ENCODE peak calls at places on chromosome 14, in eight cellular contexts. T is tibial artery; K is NCI-H345; F is CD8-positive, alpha-beta memory T cell; Y is CD4-positive, CD25-positive, alpha-beta regulatory T cell; P is sciatic nerve; G is WTC11; D is stimulated activated CD4-positive, alpha-beta T cell treated with anti-CD3 and anti-CD28 coated beads, Interleukin-12 subunit alpha, Interleukin-12 subunit beta, amount 100 ng/mL, for 24 hours. A is an unnamed sample.

GRCh38 chr14:68655961-68656360 is 136.9 kb downstream of the ZFP36L1 start:
- DNase-seq in T (no peak), K (no peak), F (no peak), Y (no peak), P (peak; percentile 33), G (no peak), D (no peak), A (no peak)

GRCh38 chr14:54805080-54805479 is 97.5 kb downstream of the GCH1 start:
- DNase-seq in T (no peak), K (no peak), F (no peak), Y (no peak), P (no peak), G (no peak), D (no peak), A (no peak)

GRCh38 chr14:56133547-56133946 is 15.3 kb downstream of the PELI2 start:
- DNase-seq in T (no peak), K (no peak), F (no peak), Y (no peak), P (no peak), G (no peak), D (no peak), A (peak; percentile 99)

GRCh38 chr14:101916816-101917412 is 47.5 kb upstream of the DYNC1H1 start:
- DNase-seq in T (no peak), K (no peak), F (no peak), Y (no peak), P (peak; percentile 63), G (no peak), D (no peak), A (no peak)

GRCh38 chr14:59964251-59965007 is 44.5 kb downstream of the LRRC9 start:
- DNase-seq in T (no peak), K (no peak), F (no peak), Y (no peak), P (no peak), G (no peak), D (no peak), A (no peak)

GRCh38 chr14:65228436-65228835 is 126.1 kb upstream of the MAX start:
- DNase-seq in T (no peak), K (no peak), F (no peak), Y (no peak), P (no peak), G (no peak), D (no peak), A (no peak)

GRCh38 chr14:63853831-63854293 is 1.1 kb downstream of the SYNE2 start:
- DNase-seq in T (peak; percentile 61), K (peak; percentile 79), F (peak; percentile 79), Y (peak; percentile 77), P (peak; percentile 73), G (peak; percentile 30), D (no peak), A (peak; percentile 63)

GRCh38 chr14:77059276-77059934 is 30.9 kb upstream of the IRF2BPL start:
- DNase-seq in T (no peak), K (peak; percentile 32), F (no peak), Y (no peak), P (no peak), G (peak; percentile 61), D (no peak), A (no peak)

GRCh38 chr14:31449971-31450610 is 7.2 kb downstream of the DTD2 start:
- DNase-seq in T (no peak), K (peak; percentile 24), F (no peak), Y (peak; percentile 49), P (no peak), G (no peak), D (no peak), A (peak; percentile 69)

GRCh38 chr14:91325211-91325610 is 80.7 kb upstream of the GPR68 start:
- DNase-seq in T (no peak), K (no peak), F (no peak), Y (peak; percentile 43), P (no peak), G (no peak), D (no peak), A (no peak)

GRCh38 chr14:30767624-30768023 is 106.7 kb upstream of the COCH start:
- DNase-seq in T (no peak), K (no peak), F (no peak), Y (no peak), P (no peak), G (no peak), D (no peak), A (no peak)

GRCh38 chr14:29486132-29486531 is 441.5 kb downstream of the PRKD1 start:
- DNase-seq in T (no peak), K (no peak), F (no peak), Y (no peak), P (no peak), G (no peak), D (no peak), A (no peak)

GRCh38 chr14:100714205-100714781 is 12.4 kb upstream of the DLK1 start:
- DNase-seq in T (no peak), K (peak; percentile 58), F (no peak), Y (no peak), P (no peak), G (no peak), D (no peak), A (no peak)

GRCh38 chr14:93064411-93065271 is 51.1 kb downstream of the ITPK1 start:
- DNase-seq in T (no peak), K (no peak), F (no peak), Y (no peak), P (no peak), G (no peak), D (no peak), A (no peak)

GRCh38 chr14:99063620-99064225 is 208.3 kb downstream of the BCL11B start:
- DNase-seq in T (no peak), K (no peak), F (no peak), Y (no peak), P (no peak), G (no peak), D (no peak), A (no peak)

GRCh38 chr14:101357038-101357437 is 204.3 kb upstream of the DIO3 start:
- DNase-seq in T (no peak), K (no peak), F (no peak), Y (no peak), P (peak; percentile 39), G (no peak), D (no peak), A (no peak)

GRCh38 chr14:79325071-79325470 is 886.2 kb downstream of the DIO2 start:
- DNase-seq in T (no peak), K (peak; percentile 67), F (no peak), Y (no peak), P (no peak), G (no peak), D (no peak), A (no peak)

GRCh38 chr14:95039259-95039992 is 117.9 kb downstream of the DICER1 start:
- DNase-seq in T (no peak), K (no peak), F (no peak), Y (no peak), P (peak; percentile 55), G (no peak), D (no peak), A (no peak)

GRCh38 chr14:104827173-104828055 is 26.5 kb downstream of the ZBTB42 start:
- DNase-seq in T (peak; percentile 37), K (peak; percentile 80), F (peak; percentile 73), Y (peak; percentile 60), P (peak; percentile 65), G (peak; percentile 93), D (no peak), A (peak; percentile 12)

GRCh38 chr14:102066041-102066451 is 20.8 kb downstream of the HSP90AA1 start:
- DNase-seq in T (no peak), K (no peak), F (no peak), Y (no peak), P (no peak), G (no peak), D (no peak), A (no peak)

GRCh38 chr14:75566321-75566720 is 12.1 kb upstream of the FLVCR2 start:
- DNase-seq in T (no peak), K (no peak), F (peak; percentile 83), Y (peak; percentile 95), P (no peak), G (no peak), D (peak; percentile 76), A (no peak)

GRCh38 chr14:90523544-90523943 is 126.7 kb downstream of the CALM1 start:
- DNase-seq in T (no peak), K (no peak), F (no peak), Y (no peak), P (no peak), G (no peak), D (no peak), A (no peak)

GRCh38 chr14:34301107-34301734 is 160.8 kb downstream of the SPTSSA start:
- DNase-seq in T (no peak), K (peak; percentile 44), F (no peak), Y (peak; percentile 53), P (no peak), G (no peak), D (no peak), A (peak; percentile 20)

GRCh38 chr14:56816575-56817391 is 6.5 kb upstream of the OTX2 start:
- DNase-seq in T (no peak), K (no peak), F (no peak), Y (no peak), P (no peak), G (peak; percentile 65), D (no peak), A (no peak)

GRCh38 chr14:37340353-37340752 is 142.6 kb downstream of the MIPOL1 start:
- DNase-seq in T (no peak), K (no peak), F (no peak), Y (no peak), P (no peak), G (no peak), D (no peak), A (no peak)

GRCh38 chr14:72894623-72895378 is 900 bp upstream of the DPF3 start:
- DNase-seq in T (no peak), K (no peak), F (no peak), Y (no peak), P (no peak), G (peak; percentile 54), D (no peak), A (no peak)

GRCh38 chr14:93231129-93231979 is 24.3 kb downstream of the UBR7 start:
- DNase-seq in T (no peak), K (peak; percentile 78), F (no peak), Y (no peak), P (no peak), G (no peak), D (no peak), A (peak; percentile 46)

GRCh38 chr14:99270491-99271287 is 1.3 kb downstream of the BCL11B start:
- DNase-seq in T (no peak), K (peak; percentile 65), F (peak; percentile 67), Y (peak; percentile 49), P (no peak), G (peak; percentile 64), D (no peak), A (no peak)

GRCh38 chr14:101881426-101881825 is 82.9 kb upstream of the DYNC1H1 start:
- DNase-seq in T (no peak), K (no peak), F (no peak), Y (no peak), P (no peak), G (no peak), D (no peak), A (no peak)

GRCh38 chr14:104583424-104584114 is 4.0 kb downstream of the C14orf180 start:
- DNase-seq in T (no peak), K (no peak), F (no peak), Y (no peak), P (no peak), G (no peak), D (no peak), A (no peak)

GRCh38 chr14:99391671-99392070 is 89.0 kb downstream of the SETD3 start:
- DNase-seq in T (no peak), K (no peak), F (no peak), Y (no peak), P (no peak), G (no peak), D (no peak), A (no peak)

GRCh38 chr14:88866305-88866704 is 41.9 kb downstream of the TTC8 start:
- DNase-seq in T (no peak), K (no peak), F (no peak), Y (no peak), P (no peak), G (no peak), D (no peak), A (no peak)

GRCh38 chr14:72401632-72402428 is 469.6 kb downstream of the RGS6 start:
- DNase-seq in T (no peak), K (no peak), F (no peak), Y (peak; percentile 13), P (no peak), G (no peak), D (no peak), A (no peak)

GRCh38 chr14:93276031-93276716 is 56.7 kb downstream of the BTBD7 start:
- DNase-seq in T (no peak), K (no peak), F (no peak), Y (no peak), P (no peak), G (no peak), D (no peak), A (no peak)